ENCODE peak calls at places on chromosome 2, in eight cellular contexts. G is spleen; P is activated CD4-positive, alpha-beta T cell treated with anti-CD3 and anti-CD28 coated beads, Interleukin-2, amount 50 U/mL, for 4 hours; A is coronary artery; O is endothelial cell; Z is T1000; M is nephron progenitor cell; D is GM12892. C is an unnamed sample.

GRCh38 chr2:85326406-85326945 is 1.3 kb downstream of the TGOLN2 start:
- DNase-seq in G (peak), P (peak), A (no peak), O (no peak), Z (no peak), M (no peak), D (peak), C (no peak)

GRCh38 chr2:27097341-27097740 is 10.8 kb downstream of the KHK start:
- DNase-seq in G (no peak), P (no peak), A (no peak), O (no peak), Z (no peak), M (no peak), D (no peak), C (no peak)

GRCh38 chr2:106020821-106021316 is 173.2 kb downstream of the UXS1 start:
- DNase-seq in G (no peak), P (no peak), A (no peak), O (no peak), Z (no peak), M (peak), D (no peak), C (no peak)

GRCh38 chr2:241272298-241272721 is 43.2 kb downstream of the HDLBP start:
- DNase-seq in G (peak), P (no peak), A (no peak), O (peak), Z (no peak), M (peak), D (peak), C (no peak)

GRCh38 chr2:144419218-144419617 is 100.7 kb downstream of the ZEB2 start:
- DNase-seq in G (no peak), P (no peak), A (no peak), O (no peak), Z (no peak), M (no peak), D (no peak), C (no peak)

GRCh38 chr2:213682276-213682675 is 398.0 kb downstream of the SPAG16 start:
- DNase-seq in G (no peak), P (no peak), A (no peak), O (no peak), Z (no peak), M (no peak), D (no peak), C (no peak)

GRCh38 chr2:193581807-193582206 is 1387.1 kb upstream of the TMEFF2 start:
- DNase-seq in G (no peak), P (no peak), A (no peak), O (no peak), Z (no peak), M (no peak), D (no peak), C (no peak)

GRCh38 chr2:129812071-129812470 is 167.4 kb upstream of the RAB6C start:
- DNase-seq in G (no peak), P (no peak), A (no peak), O (no peak), Z (no peak), M (no peak), D (no peak), C (no peak)

GRCh38 chr2:220241423-220241822 is 614.0 kb downstream of the SLC4A3 start:
- DNase-seq in G (no peak), P (no peak), A (no peak), O (no peak), Z (no peak), M (no peak), D (no peak), C (no peak)

GRCh38 chr2:113720167-113720566 is 36.3 kb downstream of the SLC35F5 start:
- DNase-seq in G (no peak), P (no peak), A (no peak), O (no peak), Z (no peak), M (no peak), D (no peak), C (no peak)

GRCh38 chr2:104891145-104891544 is 37.2 kb downstream of the POU3F3 start:
- DNase-seq in G (no peak), P (no peak), A (no peak), O (no peak), Z (no peak), M (no peak), D (no peak), C (no peak)

GRCh38 chr2:189016311-189016830 is 42.2 kb downstream of the COL3A1 start:
- DNase-seq in G (no peak), P (no peak), A (no peak), O (no peak), Z (no peak), M (no peak), D (no peak), C (no peak)

GRCh38 chr2:193824474-193824873 is 1629.7 kb upstream of the TMEFF2 start:
- DNase-seq in G (no peak), P (no peak), A (no peak), O (no peak), Z (no peak), M (no peak), D (no peak), C (no peak)

GRCh38 chr2:134866498-134867099 is 28.2 kb downstream of the ACMSD start:
- DNase-seq in G (no peak), P (no peak), A (no peak), O (no peak), Z (no peak), M (no peak), D (no peak), C (no peak)

GRCh38 chr2:3288455-3289163 is 89.0 kb downstream of the EIPR1 start:
- DNase-seq in G (peak), P (no peak), A (no peak), O (no peak), Z (no peak), M (no peak), D (no peak), C (no peak)